ENCODE peak calls at places on chromosomes 16 and 17, in seven cellular contexts. I is NCI-H1092, F is HT-29, L is HEK293T, N is HL-60, B is AG20443, P is heart left ventricle. K is an unnamed sample.
A peak's percentile ranks its signal among the peaks of the same experiment; 100 is the strongest.

GRCh38 chr17:55263565-55264272 is 1.0 kb upstream of the HLF start:
- DNase-seq in N (no peak), F (no peak), L (no peak), I (peak; percentile 10), P (no peak), B (no peak), K (no peak)

GRCh38 chr16:73427177-73427576 is 379.2 kb upstream of the ZFHX3 start:
- DNase-seq in L (no peak), F (no peak), P (no peak), B (no peak), I (no peak), N (no peak), K (no peak)

GRCh38 chr17:57354669-57355068 is 98.3 kb downstream of the MSI2 start:
- DNase-seq in L (no peak), N (no peak), B (no peak), I (no peak), P (no peak), F (no peak), K (no peak)

GRCh38 chr17:70169707-70170597 is 620 bp downstream of the KCNJ2 start:
- DNase-seq in F (no peak), I (no peak), B (peak; percentile 39), P (peak; percentile 51), N (peak; percentile 36), L (no peak), K (no peak)

GRCh38 chr16:30619643-30620042 is 9.5 kb upstream of the ZNF689 start:
- DNase-seq in P (no peak), F (no peak), L (no peak), I (no peak), B (no peak), N (no peak), K (no peak)

GRCh38 chr17:68288375-68288774 is 2.6 kb downstream of the SLC16A6 start:
- DNase-seq in P (no peak), N (peak; percentile 66), B (no peak), L (no peak), I (no peak), F (no peak), K (no peak)

GRCh38 chr17:59525668-59526067 is 39.7 kb upstream of the DHX40 start:
- DNase-seq in L (no peak), B (no peak), I (no peak), P (no peak), F (no peak), N (no peak), K (no peak)

GRCh38 chr17:44197980-44198720 is 1.5 kb downstream of the ATXN7L3 start:
- DNase-seq in B (peak; percentile 71), F (peak; percentile 53), N (peak; percentile 92), L (no peak), P (peak; percentile 34), I (no peak), K (peak; percentile 60)

GRCh38 chr16:1363501-1364041 is 11.8 kb downstream of the GNPTG start:
- DNase-seq in N (peak; percentile 61), F (peak; percentile 76), L (peak; percentile 87), I (no peak), B (peak; percentile 81), P (no peak), K (peak; percentile 55)

GRCh38 chr17:13016881-13017622 is 775 bp downstream of the ELAC2 start:
- DNase-seq in L (no peak), P (no peak), B (no peak), N (no peak), I (no peak), F (no peak), K (no peak)

GRCh38 chr17:46785696-46786095 is 32.8 kb downstream of the WNT3 start:
- DNase-seq in L (no peak), I (no peak), B (peak; percentile 35), F (no peak), N (no peak), P (no peak), K (no peak)

GRCh38 chr17:81959362-81960129 is 1.4 kb downstream of the NOTUM start:
- DNase-seq in B (peak; percentile 90), I (no peak), N (peak; percentile 47), L (peak; percentile 67), F (peak; percentile 50), P (peak; percentile 67), K (peak; percentile 74)

GRCh38 chr17:1557355-1558095 is 5.1 kb downstream of the PITPNA start:
- DNase-seq in F (no peak), L (no peak), I (no peak), P (no peak), B (peak; percentile 64), N (no peak), K (peak; percentile 80)

GRCh38 chr17:50558955-50559614 is 1.4 kb upstream of the CACNA1G start:
- DNase-seq in F (no peak), B (no peak), P (no peak), I (no peak), L (no peak), N (peak; percentile 15), K (peak; percentile 29)

GRCh38 chr17:48373882-48374281 is 56.1 kb downstream of the SKAP1 start:
- DNase-seq in F (no peak), B (no peak), N (no peak), I (no peak), L (no peak), P (no peak), K (no peak)

K was measured in colonic mucosa.